ENCODE peak calls at places on chromosomes 7 and 10, in ten cellular contexts. J, U, F, Q, G, Z, I, R, O and W are unnamed samples.

GRCh38 chr7:41403291-41403690 is 299.6 kb downstream of the INHBA start:
- DNase-seq in I (no peak), Z (no peak), Q (no peak), J (no peak), U (no peak), O (no peak), G (no peak), F (no peak), R (no peak), W (no peak)

GRCh38 chr10:126060232-126060935 is 164.0 kb downstream of the FANK1 start:
- DNase-seq in I (no peak), J (no peak), Z (peak; percentile 76), O (no peak), U (no peak), R (no peak), G (no peak), Q (no peak), F (no peak), W (peak; percentile 12)

GRCh38 chr7:97006951-97007861 is 1.9 kb downstream of the DLX6 start:
- DNase-seq in Z (no peak), U (no peak), F (no peak), I (peak; percentile 82), Q (no peak), J (no peak), G (peak; percentile 68), R (no peak), O (no peak), W (no peak)

GRCh38 chr7:105976868-105977267 is 13.8 kb downstream of the CDHR3 start:
- DNase-seq in G (no peak), F (no peak), O (no peak), J (no peak), I (no peak), Z (no peak), R (no peak), U (no peak), Q (no peak), W (no peak)

GRCh38 chr7:151566897-151567320 is 47.2 kb upstream of the RHEB start:
- DNase-seq in Q (no peak), R (no peak), Z (no peak), U (no peak), F (peak; percentile 70), O (no peak), J (no peak), I (no peak), G (no peak), W (no peak)

GRCh38 chr10:127552446-127552845 is 3.3 kb downstream of the NPS start:
- DNase-seq in Z (no peak), U (no peak), J (no peak), G (no peak), Q (no peak), O (no peak), F (no peak), I (peak; percentile 24), R (no peak), W (no peak)

GRCh38 chr7:137381045-137381444 is 37.5 kb upstream of the PTN start:
- DNase-seq in J (no peak), R (no peak), Z (no peak), Q (no peak), O (no peak), U (no peak), G (no peak), I (no peak), F (no peak), W (no peak)

GRCh38 chr7:99380823-99381663 is 6.5 kb downstream of the ARPC1B start:
- DNase-seq in F (no peak), J (no peak), Z (no peak), Q (peak; percentile 57), R (peak; percentile 88), U (no peak), G (no peak), O (peak; percentile 44), I (no peak), W (no peak)

GRCh38 chr7:31066516-31067130 is 14.5 kb downstream of the ADCYAP1R1 start:
- DNase-seq in R (no peak), Q (no peak), F (peak; percentile 24), I (no peak), O (no peak), U (no peak), G (no peak), J (no peak), Z (no peak), W (no peak)

GRCh38 chr7:46003896-46004875 is 83.1 kb upstream of the IGFBP3 start:
- DNase-seq in U (no peak), J (no peak), R (no peak), G (no peak), O (no peak), Z (no peak), F (no peak), Q (no peak), I (no peak), W (no peak)

GRCh38 chr10:3425713-3426112 is 253.1 kb upstream of the PITRM1 start:
- DNase-seq in O (no peak), U (no peak), R (no peak), Z (no peak), Q (no peak), F (no peak), G (no peak), I (no peak), J (peak; percentile 55), W (no peak)

GRCh38 chr10:132320776-132321469 is 11.1 kb upstream of the LRRC27 start:
- DNase-seq in Q (no peak), U (no peak), F (no peak), I (no peak), R (no peak), O (no peak), G (no peak), Z (no peak), J (peak; percentile 46), W (no peak)

GRCh38 chr7:1055084-1055450 is 10.7 kb downstream of the GPR146 start:
- DNase-seq in O (peak; percentile 88), F (peak; percentile 94), U (no peak), Q (peak; percentile 51), R (no peak), G (peak; percentile 94), I (no peak), J (peak; percentile 80), Z (peak; percentile 90), W (peak; percentile 66)

GRCh38 chr10:87560495-87561222 is 56.0 kb downstream of the MINPP1 start:
- DNase-seq in J (no peak), Z (no peak), Q (no peak), F (no peak), O (no peak), G (no peak), R (no peak), U (no peak), I (no peak), W (no peak)

GRCh38 chr10:30493609-30494530 is 59.9 kb downstream of the MAP3K8 start:
- DNase-seq in R (no peak), G (no peak), O (no peak), I (no peak), F (peak; percentile 80), Z (no peak), U (no peak), Q (peak; percentile 17), J (peak; percentile 75), W (no peak)

GRCh38 chr7:102873470-102874165 is 39.2 kb upstream of the LRRC17 start:
- DNase-seq in F (no peak), G (no peak), I (peak; percentile 66), Z (no peak), O (no peak), Q (no peak), U (no peak), J (no peak), R (no peak), W (no peak)

GRCh38 chr7:36878288-36878687 is 154.0 kb upstream of the AOAH start:
- DNase-seq in Z (no peak), U (no peak), I (no peak), J (no peak), R (no peak), F (no peak), G (no peak), O (no peak), Q (no peak), W (no peak)
- H3K36me3 ChIP-seq in Z (no peaks in the 10 kb centered on the region), U (no peaks in the 10 kb centered on the region), I (peaks cover 29% of the 10 kb centered on the region), J (peaks cover 7% of the 10 kb centered on the region), R (peaks cover 23% of the 10 kb centered on the region), F (no peaks in the 10 kb centered on the region), G (no peaks in the 10 kb centered on the region), O (no peaks in the 10 kb centered on the region), Q (no peaks in the 10 kb centered on the region), W (no peaks in the 10 kb centered on the region)

GRCh38 chr7:90210475-90210874 is 1.1 kb upstream of the STEAP2 start:
- DNase-seq in G (no peak), F (no peak), J (no peak), Z (no peak), R (no peak), O (no peak), U (no peak), Q (no peak), I (no peak), W (no peak)
- H3K4me3 ChIP-seq in G (no peak overlapping the region), F (no peak overlapping the region), J (no peak overlapping the region), Z (no peak overlapping the region), R (no peak overlapping the region), O (no peak overlapping the region), U (peak overlapping the region; percentile 92), Q (no peak overlapping the region), I (peak overlapping the region; percentile 77), W (no peak overlapping the region)

DNA sequence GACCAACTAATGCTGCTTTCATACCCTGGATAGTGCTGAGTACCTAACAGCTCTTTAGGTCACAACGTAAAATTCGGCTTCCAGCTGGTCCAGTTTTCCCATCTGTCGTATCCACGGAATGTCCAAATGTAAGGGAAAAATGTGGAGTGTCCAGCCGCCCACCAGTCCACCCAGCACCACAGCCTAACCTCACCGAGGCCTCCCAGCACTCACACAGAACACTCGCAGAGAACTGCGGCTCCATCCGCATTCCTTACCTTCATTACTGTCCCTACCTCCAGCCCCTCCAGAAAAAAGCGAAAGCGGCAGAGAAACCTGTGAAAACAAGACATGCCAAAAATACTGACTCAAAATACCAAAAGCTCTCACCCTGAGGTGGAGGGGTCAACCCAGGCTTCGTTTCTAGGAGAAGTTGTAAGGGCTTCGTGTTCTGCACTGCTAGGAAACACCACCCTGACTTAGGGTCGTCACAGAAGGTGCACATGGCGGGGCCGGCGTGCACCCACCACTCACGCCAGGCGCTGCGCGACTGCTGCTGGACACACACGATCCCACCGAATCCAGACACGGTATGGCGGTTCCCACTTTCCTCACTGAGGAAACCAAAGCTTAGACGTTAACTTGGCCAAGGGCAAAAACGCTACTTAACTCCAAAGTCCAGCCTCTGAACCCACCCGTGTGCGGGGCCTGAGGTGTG is 73.9 kb downstream of the AMZ1 start:
- DNase-seq in O (no peak), G (peak; percentile 73), Z (no peak), I (no peak), Q (no peak), U (no peak), F (no peak), R (no peak), J (no peak), W (no peak)
- TF ChIP-seq EP300 in O (no peak), G (no peak), Z (no peak), I (no peak), Q (no peak), U (no peak), F (no peak), R (no peak), J (no peak), W (no peak)

DNA sequence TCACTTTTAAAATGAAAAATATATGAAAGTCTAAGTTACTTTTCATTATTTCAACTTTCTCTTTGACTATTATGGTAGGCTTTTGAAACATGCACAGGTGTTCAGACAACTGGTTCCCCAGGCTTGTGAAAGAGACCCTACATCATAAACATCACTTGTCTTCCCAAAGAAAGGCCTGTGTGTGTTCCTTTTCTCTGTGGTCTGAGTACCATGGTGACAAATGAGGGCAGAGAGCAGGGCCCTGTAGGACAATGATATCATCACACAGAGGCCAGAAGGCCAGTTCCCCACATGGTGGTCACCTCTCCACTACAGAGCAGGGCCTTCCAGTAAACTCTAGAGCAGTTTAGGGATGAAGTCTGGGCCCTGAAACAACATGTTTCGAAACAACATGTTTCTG is 288.8 kb downstream of the USP6NL start:
- DNase-seq in F (no peak), G (no peak), O (no peak), R (no peak), I (no peak), U (no peak), Q (no peak), J (no peak), Z (no peak), W (no peak)
- H3K36me3 ChIP-seq in F (peaks cover 3% of the 10 kb centered on the region), G (peaks cover 30% of the 10 kb centered on the region), O (peaks cover 20% of the 10 kb centered on the region), R (peaks cover 61% of the 10 kb centered on the region), I (peaks cover 75% of the 10 kb centered on the region), U (no peaks in the 10 kb centered on the region), Q (no peaks in the 10 kb centered on the region), J (peaks cover 42% of the 10 kb centered on the region), Z (no peaks in the 10 kb centered on the region), W (peaks cover 92% of the 10 kb centered on the region)